ENCODE peak calls at places on chromosomes 1 and 21, in nine cellular contexts. D, V, A, B, P, T, H, Z and Y are unnamed samples.

GRCh38 chr1:89069955-89070354 is 4.9 kb upstream of the GBP1 start:
- DNase-seq in Z (no peak), H (no peak), T (no peak), V (no peak), D (peak; percentile 8), P (no peak), B (no peak), A (no peak), Y (no peak)

GRCh38 chr1:91799159-91799558 is 86.8 kb downstream of the TGFBR3 start:
- DNase-seq in H (no peak), Z (no peak), D (no peak), A (no peak), B (no peak), P (no peak), T (no peak), V (no peak), Y (no peak)

GRCh38 chr1:16351449-16351993 is 759 bp downstream of the FBXO42 start:
- DNase-seq in A (peak; percentile 39), H (no peak), P (peak; percentile 39), Z (no peak), V (no peak), B (no peak), D (peak; percentile 42), T (peak; percentile 35), Y (no peak)

GRCh38 chr1:12658531-12659453 is 14.9 kb downstream of the AADACL4 start:
- DNase-seq in H (no peak), D (peak; percentile 84), B (peak; percentile 72), Z (peak; percentile 81), P (peak; percentile 82), V (peak; percentile 66), A (peak; percentile 75), T (peak; percentile 89), Y (no peak)

GRCh38 chr1:104791030-104791429 is 1041.3 kb downstream of the AMY1C start:
- DNase-seq in A (no peak), P (no peak), V (no peak), D (no peak), B (no peak), H (no peak), Z (no peak), T (no peak), Y (no peak)

GRCh38 chr1:170010443-170010842 is 64.1 kb downstream of the KIFAP3 start:
- DNase-seq in Z (peak; percentile 55), A (peak; percentile 65), B (no peak), V (no peak), P (peak; percentile 47), H (no peak), D (peak; percentile 84), T (peak; percentile 86), Y (peak; percentile 21)

GRCh38 chr1:39023140-39023539 is 3.0 kb upstream of the NDUFS5 start:
- DNase-seq in H (no peak), V (no peak), B (no peak), P (no peak), A (no peak), D (no peak), Z (no peak), T (no peak), Y (no peak)

GRCh38 chr1:94863919-94864318 is 43.8 kb downstream of the SLC44A3 start:
- DNase-seq in T (peak; percentile 71), B (no peak), P (peak; percentile 29), D (peak; percentile 92), A (peak; percentile 86), H (peak; percentile 74), Z (peak; percentile 78), V (no peak), Y (peak; percentile 78)

GRCh38 chr21:25961042-25961441 is 209.5 kb downstream of the APP start:
- DNase-seq in D (no peak), Z (no peak), H (no peak), P (no peak), A (no peak), V (no peak), B (no peak), T (no peak), Y (no peak)

GRCh38 chr1:177170756-177171535 is at the start of gene BRINP2:
- DNase-seq in D (peak; percentile 16), T (no peak), Z (no peak), P (peak; percentile 24), V (no peak), H (no peak), A (peak; percentile 73), B (peak; percentile 62), Y (no peak)

GRCh38 chr21:34938079-34938764 is 110.9 kb downstream of the RUNX1 start:
- DNase-seq in T (no peak), B (no peak), H (no peak), Z (no peak), D (peak; percentile 33), P (no peak), A (peak; percentile 33), V (no peak), Y (no peak)

GRCh38 chr1:54499097-54500029 is 48.7 kb upstream of the ACOT11 start:
- DNase-seq in P (no peak), A (peak; percentile 59), V (peak; percentile 60), B (peak; percentile 39), Z (no peak), H (no peak), T (no peak), D (peak; percentile 47), Y (no peak)

GRCh38 chr1:87449348-87449963 is 120.8 kb downstream of the LMO4 start:
- DNase-seq in H (no peak), Z (no peak), V (no peak), T (no peak), D (peak; percentile 24), P (peak; percentile 66), A (peak; percentile 26), B (peak; percentile 63), Y (peak; percentile 9)

GRCh38 chr1:95953005-95953404 is 719.0 kb downstream of the RWDD3 start:
- DNase-seq in D (peak; percentile 23), P (no peak), T (no peak), H (no peak), Z (peak; percentile 6), B (no peak), V (no peak), A (peak; percentile 34), Y (no peak)

GRCh38 chr1:22932803-22933470 is 39.7 kb downstream of the LACTBL1 start:
- DNase-seq in T (no peak), H (no peak), Z (no peak), D (no peak), P (no peak), V (no peak), B (no peak), A (no peak), Y (no peak)

GRCh38 chr1:93613895-93614294 is 67.7 kb downstream of the BCAR3 start:
- DNase-seq in T (peak; percentile 37), Z (no peak), D (peak; percentile 78), V (no peak), P (peak; percentile 37), B (peak; percentile 45), A (no peak), H (no peak), Y (no peak)

GRCh38 chr1:70667771-70668170 is 256.7 kb downstream of the CTH start:
- DNase-seq in V (no peak), Z (no peak), T (no peak), P (no peak), B (no peak), D (no peak), A (no peak), H (no peak), Y (peak; percentile 11)

GRCh38 chr1:231106347-231106746 is 55.5 kb upstream of the TRIM67 start:
- DNase-seq in B (no peak), Z (no peak), H (peak; percentile 67), D (peak; percentile 74), T (no peak), A (no peak), V (no peak), P (no peak), Y (peak; percentile 46)

GRCh38 chr1:11707621-11708276 is 16.2 kb downstream of the DRAXIN start:
- DNase-seq in V (no peak), B (peak; percentile 91), T (no peak), D (no peak), P (no peak), A (no peak), Z (no peak), H (no peak), Y (no peak)

DNA sequence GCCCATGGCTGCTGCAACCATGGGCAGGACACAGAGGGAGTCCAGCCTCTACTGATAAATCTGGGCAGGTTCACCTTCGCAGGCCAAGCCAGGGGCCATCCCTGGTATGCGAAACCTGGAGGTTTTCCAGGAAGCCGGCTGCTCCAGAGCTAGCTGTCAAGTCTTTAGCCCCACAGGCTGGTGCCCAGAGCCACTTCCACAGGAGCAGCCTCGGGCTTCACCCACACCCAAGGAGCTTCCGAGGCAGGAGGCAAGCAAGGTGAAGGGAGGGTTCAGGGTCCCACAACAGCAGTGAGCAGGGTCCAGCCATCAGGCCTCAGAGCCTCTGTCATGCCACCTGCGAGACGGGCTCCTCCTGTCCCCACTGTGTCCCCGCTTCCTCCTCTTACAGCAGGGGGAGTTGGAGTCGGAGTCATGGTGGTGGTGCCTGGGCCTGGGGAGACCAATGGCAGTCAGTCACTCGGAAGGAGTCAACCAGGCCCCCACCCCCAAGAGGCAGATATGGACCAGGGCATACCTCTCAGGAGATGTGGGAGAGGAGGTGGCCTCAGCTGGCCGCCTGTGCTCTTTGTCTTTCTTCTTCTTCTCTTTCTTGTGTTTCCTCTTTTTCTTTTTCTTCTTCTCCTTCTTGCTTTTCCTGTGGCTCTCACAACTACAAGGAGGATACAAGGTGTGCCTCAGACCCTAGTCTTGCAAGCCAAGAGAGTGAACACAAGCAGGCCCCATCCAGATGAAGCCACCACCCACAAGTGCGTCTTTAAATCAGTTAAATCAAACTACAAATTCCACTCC is 2.1 kb downstream of the C1orf35 start:
- DNase-seq in H (no peak), T (no peak), A (no peak), V (no peak), D (no peak), B (peak; percentile 65), P (no peak), Z (no peak), Y (no peak)
- H3K4me3 ChIP-seq in H (peak overlapping the region; percentile 8), T (no peak overlapping the region), A (no peak overlapping the region), V (no peak overlapping the region), D (no peak overlapping the region), B (peak overlapping the region; percentile 56), P (peak overlapping the region; percentile 90), Z (peak overlapping the region; percentile 91), Y (no peak overlapping the region)

GRCh38 chr1:116915182-116915611 is 5.5 kb downstream of the PTGFRN start:
- DNase-seq in D (no peak), B (peak; percentile 60), P (peak; percentile 81), V (peak; percentile 74), H (no peak), A (peak; percentile 40), Z (no peak), T (no peak), Y (no peak)
- H3K4me3 ChIP-seq in D (no peak overlapping the region), B (no peak overlapping the region), P (peak overlapping the region; percentile 4), V (peak overlapping the region; percentile 30), H (no peak overlapping the region), A (peak overlapping the region; percentile 8), Z (no peak overlapping the region), T (no peak overlapping the region), Y (no peak overlapping the region)

GRCh38 chr1:171142451-171143121 is 42.5 kb upstream of the FMO2 start:
- DNase-seq in P (peak; percentile 23), V (no peak), D (peak; percentile 96), T (peak; percentile 44), B (no peak), H (no peak), A (no peak), Z (no peak), Y (peak; percentile 77)
- H3K4me3 ChIP-seq in P (no peak overlapping the region), V (no peak overlapping the region), D (no peak overlapping the region), T (peak overlapping the region; percentile 9), B (no peak overlapping the region), H (no peak overlapping the region), A (no peak overlapping the region), Z (no peak overlapping the region), Y (no peak overlapping the region)

DNA sequence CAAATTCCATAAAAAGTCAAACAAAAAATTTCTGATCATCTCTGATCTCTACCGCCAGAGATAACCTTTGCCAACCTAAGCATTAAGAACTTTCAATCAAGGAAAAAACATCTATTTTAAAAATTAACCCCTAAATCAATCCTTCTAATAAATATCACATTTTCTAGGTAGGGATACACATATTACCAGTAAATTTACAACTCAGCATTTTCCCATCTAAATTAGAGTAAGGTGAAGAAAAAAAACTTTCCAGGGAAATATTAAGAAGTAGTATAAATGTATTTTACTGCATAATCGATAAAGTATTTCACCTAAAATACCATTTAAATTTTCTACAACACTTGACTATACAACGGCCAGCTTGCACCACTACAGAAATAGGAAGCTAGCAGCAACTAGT is 1.5 kb downstream of the STX6 start:
- DNase-seq in T (no peak), B (no peak), A (no peak), P (no peak), Z (no peak), V (no peak), H (no peak), D (no peak), Y (no peak)
- H3K4me3 ChIP-seq in T (no peak overlapping the region), B (peak overlapping the region; percentile 88), A (peak overlapping the region; percentile 95), P (peak overlapping the region; percentile 95), Z (peak overlapping the region; percentile 82), V (peak overlapping the region; percentile 89), H (peak overlapping the region; percentile 83), D (peak overlapping the region; percentile 90), Y (peak overlapping the region; percentile 95)